ENCODE peak calls at places on chromosome X, in six cellular contexts. G, M, U, E, C and L are unnamed samples.

GRCh38 chrX:147900349-147900748 is 11.4 kb upstream of the FMR1 start:
- DNase-seq in G (no peak), M (no peak), C (no peak), E (no peak), U (no peak), L (no peak)

GRCh38 chrX:71870337-71871098 is 40.1 kb upstream of the NHSL2 start:
- DNase-seq in E (peak), C (no peak), G (no peak), M (no peak), U (no peak), L (no peak)

GRCh38 chrX:149495573-149496071 is 9.5 kb downstream of the IDS start:
- DNase-seq in G (no peak), U (no peak), M (peak), C (peak), E (peak), L (no peak)

GRCh38 chrX:18855919-18856644 is 127.8 kb downstream of the PHKA2 start:
- DNase-seq in M (no peak), U (no peak), C (peak), G (no peak), E (peak), L (peak)

GRCh38 chrX:13652256-13653021 is 502 bp upstream of the TCEANC start:
- DNase-seq in E (peak), C (peak), M (no peak), G (no peak), U (no peak), L (no peak)

GRCh38 chrX:1751781-1752180 is 136.9 kb downstream of the ASMT start:
- DNase-seq in E (no peak), G (no peak), U (no peak), M (no peak), C (no peak), L (no peak)

GRCh38 chrX:49001521-49002090 is 458 bp downstream of the GRIPAP1 start:
- DNase-seq in M (no peak), C (no peak), U (peak), G (no peak), E (peak), L (peak)

GRCh38 chrX:81174286-81174685 is 27.4 kb downstream of the HMGN5 start:
- DNase-seq in M (no peak), U (no peak), C (no peak), G (no peak), E (peak), L (peak)

GRCh38 chrX:152878976-152879755 is 18.7 kb upstream of the ZNF185 start:
- DNase-seq in C (peak), G (no peak), M (no peak), E (peak), U (no peak), L (no peak)

GRCh38 chrX:106619797-106620196 is 8.0 kb downstream of the RADX start:
- DNase-seq in G (no peak), M (no peak), C (no peak), U (no peak), E (peak), L (no peak)

GRCh38 chrX:30183554-30183953 is 31.8 kb upstream of the MAGEB2 start:
- DNase-seq in C (no peak), G (no peak), E (no peak), U (no peak), M (no peak), L (no peak)
- TF ChIP-seq CTCF in C (no peak), G (no peak), E (no peak), U (no peak), M (no peak), L (no peak)

DNA sequence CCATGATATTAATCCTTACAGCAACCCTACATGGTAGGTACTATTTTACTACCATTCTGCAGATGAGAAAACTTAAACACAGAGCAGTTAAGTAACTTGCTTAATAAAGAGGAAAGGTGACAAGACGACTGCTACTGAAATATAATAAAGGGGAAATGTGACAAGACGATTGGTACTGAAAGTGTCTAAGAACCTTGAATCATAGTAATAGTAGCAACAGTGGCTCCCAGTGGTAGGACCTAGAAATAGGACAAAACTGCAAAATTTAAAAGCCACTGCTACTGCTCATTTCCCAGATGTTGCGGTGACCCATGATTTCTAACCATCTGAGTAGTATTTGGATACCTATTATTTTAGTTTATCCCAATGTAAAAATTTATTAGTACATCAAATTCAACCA is 89.5 kb downstream of the TASL start:
- DNase-seq in C (no peak), G (no peak), M (no peak), E (no peak), U (no peak), L (peak)
- TF ChIP-seq CTCF in C (peak), G (peak), M (no peak), E (peak), U (no peak), L (peak)

GRCh38 chrX:97743014-97743413 is 859.3 kb downstream of the RPA4 start:
- DNase-seq in M (no peak), E (no peak), U (no peak), C (no peak), G (no peak), L (no peak)
- TF ChIP-seq CTCF in M (no peak), E (no peak), U (peak), C (no peak), G (peak), L (peak)

DNA sequence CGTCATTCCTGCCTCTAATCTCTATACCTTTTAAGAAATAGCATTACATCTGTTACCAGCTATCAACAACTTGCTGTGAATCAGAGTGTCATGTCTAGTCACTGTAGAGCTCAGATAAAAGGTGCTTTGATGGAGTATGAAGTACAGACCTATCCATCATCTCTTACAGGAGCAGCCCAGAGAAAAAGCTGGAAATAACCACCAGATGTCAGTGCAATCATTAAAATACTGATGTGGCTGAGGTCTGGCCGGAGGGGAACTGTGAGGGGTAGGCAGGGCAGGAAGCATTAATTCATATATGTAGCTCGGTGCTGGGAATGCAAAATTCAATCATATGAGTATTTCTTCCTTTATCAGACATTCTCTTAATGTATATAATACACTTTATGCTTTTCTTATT is 100.6 kb downstream of the AKAP4 start:
- DNase-seq in M (no peak), E (no peak), C (no peak), G (no peak), U (no peak), L (no peak)
- TF ChIP-seq CTCF in M (peak), E (peak), C (peak), G (peak), U (peak), L (peak)

DNA sequence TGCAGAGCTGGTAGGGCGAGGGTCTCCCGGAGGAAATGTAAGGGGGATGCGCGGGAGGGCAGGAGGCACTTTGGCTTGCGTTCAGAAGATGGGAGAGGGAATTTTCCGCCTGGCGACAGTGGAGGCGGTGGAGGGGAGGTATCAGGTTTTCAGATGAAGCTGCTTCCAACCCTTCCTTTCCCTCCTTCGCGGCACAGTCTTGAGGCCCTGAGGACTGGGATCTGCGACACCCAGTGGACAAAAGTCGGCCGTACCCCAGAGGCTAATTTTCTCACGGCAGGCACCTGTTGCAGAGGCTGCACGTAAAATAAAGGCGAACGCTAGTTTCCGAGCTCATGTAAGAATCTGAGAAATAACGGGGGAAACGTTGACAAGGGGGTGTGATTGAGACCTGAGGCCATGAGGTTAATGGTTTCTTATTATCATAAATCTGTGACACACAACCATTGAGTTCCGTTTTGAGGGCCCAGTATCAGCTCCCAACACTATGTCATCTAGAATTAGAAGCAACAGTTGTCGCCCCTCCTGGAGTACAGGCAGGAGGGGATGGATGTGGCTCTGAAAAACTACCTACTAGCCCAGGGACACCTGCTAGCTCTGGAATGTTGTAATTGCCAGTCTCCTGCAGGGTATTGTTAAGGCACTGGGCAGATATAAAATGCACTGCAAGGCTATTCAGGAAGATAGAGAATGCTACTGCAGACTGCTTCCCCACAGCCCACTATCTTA is 1.1 kb downstream of the ZCCHC18 start:
- DNase-seq in C (no peak), M (peak), U (peak), G (peak), E (peak), L (peak)
- TF ChIP-seq CTCF in C (peak), M (peak), U (peak), G (peak), E (peak), L (peak)

GRCh38 chrX:69133561-69134542 is 31.4 kb downstream of the PJA1 start:
- DNase-seq in M (no peak), C (no peak), U (no peak), G (no peak), E (peak), L (no peak)
- TF ChIP-seq CTCF in M (peak), C (peak), U (peak), G (peak), E (peak), L (no peak)

GRCh38 chrX:25191403-25191802 is 175.6 kb upstream of the ARX start:
- DNase-seq in M (no peak), G (no peak), C (no peak), U (no peak), E (no peak), L (no peak)
- TF ChIP-seq CTCF in M (no peak), G (no peak), C (no peak), U (no peak), E (no peak), L (peak)

GRCh38 chrX:31038585-31039326 is 33.1 kb downstream of the FTHL17 start:
- DNase-seq in U (no peak), C (no peak), M (no peak), E (peak), G (no peak), L (peak)
- TF ChIP-seq CTCF in U (peak), C (peak), M (peak), E (peak), G (peak), L (peak)

GRCh38 chrX:129360175-129360574 is 163.1 kb downstream of the SMARCA1 start:
- DNase-seq in C (no peak), G (peak), M (no peak), E (peak), U (no peak), L (peak)
- TF ChIP-seq CTCF in C (peak), G (peak), M (peak), E (peak), U (peak), L (peak)

DNA sequence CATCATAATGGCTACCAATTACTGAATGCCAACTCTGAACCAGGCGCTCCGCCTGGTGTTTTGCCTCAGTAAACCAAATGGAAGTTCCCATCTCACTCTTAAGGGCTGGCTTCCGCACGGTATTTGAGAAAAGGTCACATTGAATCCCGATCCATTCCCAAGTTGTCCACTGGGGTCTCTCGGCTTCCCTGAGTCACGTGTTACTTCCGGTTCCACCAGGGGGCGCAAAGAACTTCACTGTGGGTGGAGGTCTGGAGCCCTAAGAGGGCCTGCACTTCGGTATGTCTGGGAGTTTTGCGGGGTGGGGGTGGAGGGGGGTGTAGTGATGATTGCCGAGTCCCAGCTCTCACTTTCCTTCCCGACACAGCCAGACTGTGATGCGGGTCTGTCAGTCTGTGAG is 13.4 kb upstream of the NHS start:
- DNase-seq in C (no peak), G (no peak), E (no peak), M (no peak), U (no peak), L (no peak)
- TF ChIP-seq CTCF in C (peak), G (no peak), E (peak), M (no peak), U (no peak), L (peak)